ENCODE peak calls at places on chromosomes 12 and 14, in four cellular contexts. Y is heart left ventricle, P is body of pancreas, W is HCT116. C is an unnamed sample.

GRCh38 chr14:63045234-63045611 is at the start of gene KCNH5:
- ATAC-seq in Y (peak; percentile 77), P (peak; percentile 18), W (no peak), C (peak; percentile 29)

GRCh38 chr12:44812062-44812461 is 64.1 kb downstream of the NELL2 start:
- ATAC-seq in Y (no peak), P (no peak), W (peak; percentile 69), C (no peak)

GRCh38 chr14:31583043-31583442 is 21.8 kb downstream of the NUBPL start:
- ATAC-seq in Y (no peak), P (no peak), W (no peak), C (no peak)

GRCh38 chr12:3892631-3893030 is 19.4 kb upstream of the PARP11 start:
- ATAC-seq in Y (no peak), P (no peak), W (no peak), C (no peak)

GRCh38 chr14:90774316-90774715 is 41.9 kb downstream of the TTC7B start:
- ATAC-seq in Y (no peak), P (no peak), W (no peak), C (no peak)

GRCh38 chr12:54075431-54075830 is 21.8 kb downstream of the HOXC4 start:
- ATAC-seq in Y (no peak), P (no peak), W (no peak), C (no peak)

GRCh38 chr14:24309538-24310386 is at the start of gene LTB4R2:
- ATAC-seq in Y (no peak), P (no peak), W (no peak), C (no peak)

GRCh38 chr14:63078606-63079005 is 33.3 kb upstream of the KCNH5 start:
- ATAC-seq in Y (no peak), P (no peak), W (no peak), C (no peak)

GRCh38 chr14:70602254-70602653 is 1.8 kb upstream of the MED6 start:
- ATAC-seq in Y (no peak), P (no peak), W (no peak), C (no peak)

GRCh38 chr14:70595443-70596185 is 4.8 kb downstream of the MED6 start:
- ATAC-seq in Y (no peak), P (no peak), W (no peak), C (no peak)

GRCh38 chr14:70601162-70601561 is 707 bp upstream of the MED6 start:
- ATAC-seq in Y (no peak), P (peak; percentile 8), W (no peak), C (no peak)

GRCh38 chr14:70600382-70601157 is at the start of gene MED6:
- ATAC-seq in Y (peak; percentile 100), P (peak; percentile 100), W (peak; percentile 96), C (peak; percentile 98)
- TF ChIP-seq POLR2A in Y (no peak), P (peak; percentile 58), W (no peak), C (no peak)

GRCh38 chr12:124866883-124867232 is 3.2 kb upstream of the SCARB1 start:
- ATAC-seq in Y (no peak), P (no peak), W (no peak), C (no peak)
- TF ChIP-seq POLR2A in Y (no peak), P (no peak), W (no peak), C (no peak)

GRCh38 chr14:102088012-102088792 is 1.4 kb upstream of the HSP90AA1 start:
- ATAC-seq in Y (peak; percentile 10), P (no peak), W (no peak), C (no peak)
- TF ChIP-seq POLR2A in Y (no peak), P (no peak), W (peak; percentile 28), C (no peak)

DNA sequence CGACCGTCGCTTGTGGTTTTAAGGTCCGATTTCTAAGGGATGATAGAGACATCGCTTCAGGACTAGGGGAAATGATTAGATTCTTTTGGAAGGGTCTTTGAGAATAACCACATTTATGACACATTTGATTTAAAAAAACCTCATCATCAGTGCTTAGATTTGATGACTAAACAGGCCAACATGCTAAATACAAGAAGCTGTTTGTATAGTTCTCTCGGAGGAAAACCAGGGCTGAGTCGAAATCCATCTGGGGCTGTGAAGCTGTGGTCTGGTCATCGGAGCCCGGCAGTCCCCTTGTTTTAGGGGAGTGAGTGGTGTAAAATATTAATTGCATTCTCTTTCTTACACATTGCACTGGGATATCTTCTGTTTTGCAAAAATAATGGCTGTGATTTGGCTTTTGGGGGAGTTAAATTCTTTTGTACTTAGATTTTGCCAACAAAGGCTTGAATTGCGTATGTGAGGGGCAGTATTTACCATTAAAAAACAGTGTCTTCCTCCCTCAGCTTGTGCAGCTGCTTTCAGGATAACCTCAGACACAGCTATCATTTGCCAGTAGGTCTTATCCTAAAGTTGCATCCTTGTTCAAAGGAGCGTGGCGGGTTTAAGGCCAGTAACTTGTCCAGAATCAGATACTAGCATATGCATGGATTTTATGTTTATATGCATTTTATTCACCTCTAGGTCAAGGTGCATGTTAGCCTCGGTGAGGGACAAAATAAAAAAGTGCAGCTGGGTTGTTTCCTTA is 598 bp downstream of the GNG2 start:
- ATAC-seq in Y (no peak), P (no peak), W (no peak), C (no peak)
- TF ChIP-seq POLR2A in Y (no peak), P (peak; percentile 3), W (no peak), C (no peak)

GRCh38 chr12:122021822-122022392 is at the start of gene BCL7A:
- ATAC-seq in Y (peak; percentile 81), P (peak; percentile 76), W (peak; percentile 78), C (peak; percentile 85)
- TF ChIP-seq POLR2A in Y (no peak), P (peak; percentile 79), W (no peak), C (no peak)

C was measured in gastroesophageal sphincter.